ENCODE peak calls at places on chromosomes 1 and 21, in four cellular contexts. X is AG04450, P is EH, T is HFFc6. E is an unnamed sample.

GRCh38 chr21:37365657-37366487 is 701 bp upstream of the DYRK1A start:
- DNase-seq in X (no peak), P (peak), T (peak), E (peak)

GRCh38 chr1:154956557-154956956 is 658 bp upstream of the PBXIP1 start:
- DNase-seq in X (no peak), P (no peak), T (no peak), E (no peak)

GRCh38 chr1:46218443-46218842 is 15.3 kb downstream of the LURAP1 start:
- DNase-seq in T (no peak), X (no peak), P (no peak), E (no peak)

GRCh38 chr1:161166669-161167548 is 683 bp downstream of the PPOX start:
- DNase-seq in P (peak), T (peak), X (no peak), E (no peak)

GRCh38 chr1:193111641-193112090 is 6.5 kb upstream of the GLRX2 start:
- DNase-seq in T (peak), X (peak), P (peak), E (no peak)

GRCh38 chr1:54518489-54518888 is 29.5 kb upstream of the ACOT11 start:
- DNase-seq in T (no peak), P (no peak), X (no peak), E (no peak)

GRCh38 chr1:168879906-168880734 is 151.1 kb upstream of the DPT start:
- DNase-seq in T (no peak), X (no peak), P (no peak), E (no peak)

GRCh38 chr1:12505639-12506311 is 112.2 kb downstream of the DHRS3 start:
- DNase-seq in X (no peak), P (no peak), T (no peak), E (peak)

GRCh38 chr1:80363689-80364475 is 1357.4 kb upstream of the ADGRL4 start:
- DNase-seq in T (no peak), X (no peak), P (no peak), E (no peak)

GRCh38 chr1:39094685-39095084 is 68.5 kb downstream of the NDUFS5 start:
- DNase-seq in X (no peak), P (no peak), T (no peak), E (no peak)

GRCh38 chr1:79188371-79188770 is 181.8 kb upstream of the ADGRL4 start:
- DNase-seq in T (peak), P (peak), X (no peak), E (no peak)

GRCh38 chr1:160204526-160205241 is 500 bp upstream of the PEA15 start:
- DNase-seq in X (no peak), P (peak), T (no peak), E (peak)

GRCh38 chr1:150575518-150576366 is 3.7 kb downstream of the MCL1 start:
- DNase-seq in P (peak), T (no peak), X (no peak), E (no peak)

GRCh38 chr1:93753766-93754763 is 72.4 kb upstream of the BCAR3 start:
- DNase-seq in X (peak), P (peak), T (peak), E (no peak)

GRCh38 chr21:39314155-39315027 is 959 bp upstream of the BRWD1 start:
- DNase-seq in P (peak), X (no peak), T (peak), E (peak)

GRCh38 chr1:9316080-9316444 is 23.4 kb downstream of the SPSB1 start:
- DNase-seq in T (no peak), P (no peak), X (no peak), E (no peak)

GRCh38 chr1:223429313-223429731 is 36.1 kb downstream of the CCDC185 start:
- DNase-seq in X (no peak), T (peak), P (peak), E (peak)

GRCh38 chr1:152502496-152503180 is 8.0 kb upstream of the LCE5A start:
- DNase-seq in T (peak), X (no peak), P (peak), E (no peak)

GRCh38 chr1:185239861-185240260 is 77.2 kb downstream of the IVNS1ABP start:
- DNase-seq in T (no peak), X (no peak), P (no peak), E (no peak)

GRCh38 chr1:235019456-235019855 is 109.2 kb downstream of the TOMM20 start:
- DNase-seq in P (peak), X (no peak), T (no peak), E (no peak)

GRCh38 chr1:30511563-30512252 is 211.7 kb downstream of the MATN1 start:
- DNase-seq in T (peak), X (no peak), P (peak), E (no peak)

GRCh38 chr1:111563619-111564018 is 56.0 kb upstream of the RAP1A start:
- DNase-seq in P (peak), X (peak), T (peak), E (no peak)

GRCh38 chr1:76068542-76068941 is 6.0 kb upstream of the ST6GALNAC3 start:
- DNase-seq in X (no peak), P (peak), T (peak), E (no peak)

GRCh38 chr1:25896266-25896665 is 10.0 kb downstream of the STMN1 start:
- DNase-seq in X (no peak), P (peak), T (no peak), E (peak)

GRCh38 chr21:15219866-15220265 is 155.1 kb upstream of the NRIP1 start:
- DNase-seq in X (no peak), P (no peak), T (no peak), E (no peak)

GRCh38 chr1:25697426-25698220 is 81.0 kb downstream of the MAN1C1 start:
- DNase-seq in T (no peak), X (no peak), P (no peak), E (no peak)

GRCh38 chr1:38817958-38818705 is 41.4 kb downstream of the RRAGC start:
- DNase-seq in P (no peak), X (no peak), T (no peak), E (no peak)

GRCh38 chr1:44777969-44778635 is 2.8 kb downstream of the RPS8 start:
- DNase-seq in T (no peak), X (no peak), P (no peak), E (no peak)

E was measured in globus pallidus.